ENCODE peak calls at places on chromosome 6, in five cellular contexts. D is upper lobe of left lung, M is GM12891, T is K562, N is GM12878. E is an unnamed sample.

GRCh38 chr6:144215402-144215931 is 65.2 kb downstream of the STX11 start:
- DNase-seq in D (peak), M (peak), T (peak), N (peak), E (peak)

GRCh38 chr6:127300411-127300810 is 33.7 kb downstream of the RNF146 start:
- DNase-seq in D (no peak), M (no peak), T (no peak), N (no peak), E (no peak)

GRCh38 chr6:46400898-46401297 is 90.4 kb downstream of the RCAN2 start:
- DNase-seq in D (no peak), M (no peak), T (no peak), N (no peak), E (no peak)

GRCh38 chr6:104019075-104019474 is 840.6 kb downstream of the HACE1 start:
- DNase-seq in D (no peak), M (no peak), T (no peak), N (no peak), E (no peak)

GRCh38 chr6:16316741-16317251 is 78.4 kb downstream of the GMPR start:
- DNase-seq in D (no peak), M (no peak), T (peak), N (no peak), E (no peak)

GRCh38 chr6:5287966-5288297 is 26.6 kb downstream of the FARS2 start:
- DNase-seq in D (no peak), M (no peak), T (no peak), N (no peak), E (no peak)

GRCh38 chr6:43078651-43079050 is 2.5 kb downstream of the PTK7 start:
- DNase-seq in D (no peak), M (no peak), T (no peak), N (no peak), E (no peak)

GRCh38 chr6:25334793-25335192 is 55.6 kb downstream of the CARMIL1 start:
- DNase-seq in D (no peak), M (no peak), T (no peak), N (no peak), E (no peak)

DNA sequence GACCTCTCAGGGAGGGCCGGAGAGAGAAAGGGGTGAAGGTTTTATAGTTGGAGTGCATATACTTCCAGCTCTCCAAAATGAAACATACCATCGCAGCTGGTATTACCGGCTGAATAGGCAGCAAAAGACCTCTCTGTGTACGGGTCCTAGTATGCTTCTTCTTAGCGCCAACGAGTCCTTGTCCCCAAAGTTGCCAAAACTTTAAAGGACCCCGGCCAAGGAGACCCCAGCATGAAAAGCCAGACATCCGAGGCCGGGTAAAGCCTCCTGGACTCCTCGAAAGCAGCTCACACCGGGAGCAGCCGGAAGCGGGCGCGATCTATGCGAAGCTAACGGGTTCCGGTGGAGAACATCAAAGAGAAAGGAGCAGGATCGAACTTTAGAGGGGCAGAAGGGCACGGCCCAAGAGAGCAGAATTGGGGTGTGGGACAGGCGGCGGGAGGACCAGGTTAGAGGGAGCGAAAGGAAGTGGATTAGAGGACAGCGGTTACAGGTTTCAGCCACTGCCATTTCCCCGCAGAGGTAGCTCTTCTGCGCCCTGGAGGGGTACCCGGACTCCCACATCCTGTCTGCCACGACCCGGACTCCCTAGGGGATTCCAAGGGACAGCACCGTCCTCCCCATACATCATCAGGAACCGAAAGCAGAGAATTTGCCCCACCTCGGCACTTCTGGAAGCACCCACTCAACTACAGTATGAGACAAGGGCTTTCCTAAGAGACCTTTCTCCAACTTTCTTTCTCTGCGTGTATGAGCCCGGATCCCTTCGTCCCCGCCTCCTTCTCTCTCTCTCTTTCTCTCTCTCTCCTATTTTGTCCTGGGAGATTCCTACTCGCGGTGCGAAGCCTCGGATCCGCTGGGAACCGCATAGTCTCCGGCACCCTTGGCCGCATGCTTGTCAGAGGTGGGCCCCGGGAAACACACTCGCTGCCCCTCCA is 602 bp upstream of the VGLL2 start:
- DNase-seq in D (no peak), M (no peak), T (no peak), N (no peak), E (no peak)
- TF ChIP-seq POLR2AphosphoS5 in D (peak), M (no peak), T (no peak), N (no peak), E (no peak)

DNA sequence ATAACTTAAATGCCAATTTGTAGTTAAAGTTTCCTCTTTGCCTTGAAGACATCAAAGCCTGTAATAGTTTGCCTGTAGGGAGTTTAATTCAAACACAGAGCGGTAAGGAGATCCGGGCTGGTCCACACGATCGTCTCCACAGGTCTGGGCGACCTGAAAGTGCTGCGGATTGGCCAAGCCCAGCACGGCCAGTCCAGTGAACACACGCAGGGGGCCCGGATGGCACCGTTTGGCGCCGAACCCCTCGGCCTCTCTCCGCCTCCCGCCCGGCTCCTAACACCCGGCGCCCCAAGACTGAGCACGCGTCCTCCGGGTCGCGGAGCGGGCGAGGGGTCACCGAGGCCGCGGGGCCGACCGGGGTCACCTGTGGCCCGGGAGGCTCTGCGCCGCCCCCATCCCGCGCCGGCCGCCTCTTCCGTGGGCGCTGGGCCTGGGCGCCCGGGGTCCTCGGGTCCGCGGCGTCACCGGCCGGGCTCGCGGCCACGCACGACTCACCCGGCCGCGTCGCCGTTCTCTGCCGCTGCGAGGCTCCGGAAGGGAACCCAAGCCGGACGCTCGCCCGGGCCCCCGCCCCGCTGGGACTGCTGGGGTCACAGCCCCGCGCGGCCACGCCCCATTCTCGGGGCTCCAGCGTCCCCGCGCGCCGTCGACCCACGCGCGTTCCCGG is 481 bp downstream of the SERPINB6 start:
- DNase-seq in D (peak), M (no peak), T (peak), N (no peak), E (peak)
- TF ChIP-seq POLR2A in D (peak), M (no peak), T (no peak), N (no peak), E (no peak)

GRCh38 chr6:26520840-26521484 is 17.2 kb upstream of the HMGN4 start:
- DNase-seq in D (peak), M (peak), T (peak), N (no peak), E (peak)

GRCh38 chr6:26519359-26519758 is 18.8 kb upstream of the HMGN4 start:
- DNase-seq in D (no peak), M (no peak), T (no peak), N (no peak), E (no peak)

GRCh38 chr6:26524722-26525360 is 13.3 kb upstream of the HMGN4 start:
- DNase-seq in D (no peak), M (no peak), T (no peak), N (no peak), E (no peak)

GRCh38 chr6:26520088-26520839 is 17.9 kb upstream of the HMGN4 start:
- DNase-seq in D (no peak), M (no peak), T (no peak), N (no peak), E (no peak)

DNA sequence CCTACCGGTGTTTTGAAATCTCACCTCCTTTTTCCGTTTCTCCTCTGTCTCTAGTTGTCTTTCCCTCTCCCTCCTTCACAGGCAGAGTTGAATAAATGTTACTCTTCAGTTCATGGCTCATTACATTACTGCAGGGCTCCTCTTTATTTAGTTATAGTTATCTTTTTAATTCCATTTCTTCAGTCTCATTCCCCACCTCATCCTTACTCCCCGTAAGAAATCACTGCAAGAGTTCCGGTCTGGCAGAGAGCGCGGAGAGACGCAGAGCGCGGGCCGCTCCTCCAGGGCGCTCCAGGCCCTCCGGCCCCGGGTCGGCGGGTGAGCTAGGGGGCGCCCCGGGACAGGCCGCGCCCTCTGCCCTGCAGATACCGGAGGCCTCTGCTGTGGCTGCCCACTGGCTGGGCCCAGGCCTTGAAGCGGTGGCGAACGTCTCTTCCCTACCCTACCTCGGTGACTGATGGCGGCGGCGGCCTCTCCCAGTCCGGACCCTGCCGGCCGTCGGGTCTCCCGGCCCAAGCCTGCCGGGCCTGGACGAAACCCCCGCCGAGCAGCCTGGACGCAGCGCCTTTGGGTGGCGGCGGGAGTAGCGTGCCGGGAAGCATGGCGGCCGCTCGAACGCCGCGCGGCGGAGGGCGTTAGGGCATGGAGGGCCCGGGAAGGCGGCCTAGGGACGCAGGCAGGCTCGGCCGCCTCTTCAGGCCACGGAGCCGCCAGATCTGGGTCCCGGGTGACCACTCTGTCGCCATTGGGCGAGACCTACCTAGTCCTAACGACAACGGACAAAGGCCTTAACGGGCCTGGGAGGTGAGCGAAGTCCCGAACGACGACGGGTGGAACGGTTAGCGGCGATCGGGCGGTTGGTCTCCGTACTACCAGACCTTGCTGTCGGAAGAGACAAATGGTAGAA is 16.4 kb upstream of the HMGN4 start:
- DNase-seq in D (peak), M (peak), T (peak), N (no peak), E (peak)
- TF ChIP-seq POLR2AphosphoS5 in D (peak), M (no peak), T (peak), N (peak), E (no peak)

GRCh38 chr6:13469688-13470087 is 17.7 kb downstream of the GFOD1 start:
- DNase-seq in D (no peak), M (no peak), T (no peak), N (no peak), E (no peak)

GRCh38 chr6:13471184-13471583 is 16.2 kb downstream of the GFOD1 start:
- DNase-seq in D (no peak), M (no peak), T (no peak), N (no peak), E (no peak)

GRCh38 chr6:13468839-13469238 is 18.6 kb downstream of the GFOD1 start:
- DNase-seq in D (no peak), M (no peak), T (no peak), N (no peak), E (no peak)

GRCh38 chr6:13472099-13472498 is 15.3 kb downstream of the GFOD1 start:
- DNase-seq in D (no peak), M (no peak), T (no peak), N (no peak), E (no peak)

DNA sequence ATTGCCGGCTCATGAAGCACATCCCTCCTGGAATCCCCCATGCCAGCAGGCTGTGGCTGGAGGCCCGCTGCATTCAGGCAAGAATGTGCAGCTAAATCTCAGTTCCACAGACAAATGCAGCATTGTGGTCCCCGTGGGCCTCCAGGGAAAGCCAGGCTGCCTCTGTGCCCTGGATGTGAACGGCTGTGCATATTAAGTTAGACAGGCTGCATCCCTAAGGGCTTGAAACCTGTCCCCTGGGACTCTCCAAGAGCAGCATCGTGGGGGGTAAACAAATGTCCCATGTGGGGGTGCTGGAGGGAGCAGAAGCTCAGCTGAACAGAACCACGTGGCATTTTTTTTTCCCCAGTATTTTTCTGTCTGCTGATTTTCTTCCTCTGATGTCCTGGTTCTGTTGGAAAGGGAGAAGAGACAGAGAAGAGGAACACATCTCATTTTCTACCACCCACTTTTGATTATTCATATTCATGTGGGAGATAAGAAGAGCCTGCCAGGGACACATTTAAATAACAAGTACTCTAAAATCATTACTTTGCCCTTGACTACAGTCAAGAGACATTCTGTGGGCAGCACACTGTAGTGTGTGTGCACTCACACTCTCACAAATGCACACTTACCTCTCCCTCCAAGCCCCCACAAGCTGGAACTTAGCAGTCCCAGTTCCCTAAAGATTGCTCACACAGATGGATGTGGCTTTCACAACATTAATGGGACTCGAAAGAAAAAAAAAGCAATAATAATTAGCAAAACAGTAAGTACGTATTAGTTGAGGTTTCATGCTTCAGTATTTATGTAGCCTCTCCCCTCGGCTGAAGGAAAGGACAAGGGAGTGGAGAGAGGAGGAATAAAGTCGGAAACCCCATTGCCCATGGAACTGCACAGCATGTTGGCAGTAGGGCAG is 16.9 kb downstream of the GFOD1 start:
- DNase-seq in D (no peak), M (no peak), T (no peak), N (no peak), E (no peak)
- TF ChIP-seq POLR2A in D (no peak), M (no peak), T (no peak), N (no peak), E (no peak)

GRCh38 chr6:8183266-8183665 is 80.9 kb upstream of the EEF1E1 start:
- DNase-seq in D (no peak), M (no peak), T (no peak), N (no peak), E (no peak)
- TF ChIP-seq POLR2AphosphoS5 in D (no peak), M (no peak), T (no peak), N (no peak), E (no peak)

GRCh38 chr6:169029861-169030260 is 223.8 kb downstream of the THBS2 start:
- DNase-seq in D (no peak), M (no peak), T (no peak), N (no peak), E (no peak)
- TF ChIP-seq POLR2A in D (no peak), M (no peak), T (no peak), N (no peak), E (no peak)

GRCh38 chr6:2872417-2873358 is 30.4 kb downstream of the SERPINB9 start:
- DNase-seq in D (no peak), M (no peak), T (no peak), N (no peak), E (no peak)
- TF ChIP-seq POLR2AphosphoS5 in D (no peak), M (no peak), T (no peak), N (no peak), E (no peak)

DNA sequence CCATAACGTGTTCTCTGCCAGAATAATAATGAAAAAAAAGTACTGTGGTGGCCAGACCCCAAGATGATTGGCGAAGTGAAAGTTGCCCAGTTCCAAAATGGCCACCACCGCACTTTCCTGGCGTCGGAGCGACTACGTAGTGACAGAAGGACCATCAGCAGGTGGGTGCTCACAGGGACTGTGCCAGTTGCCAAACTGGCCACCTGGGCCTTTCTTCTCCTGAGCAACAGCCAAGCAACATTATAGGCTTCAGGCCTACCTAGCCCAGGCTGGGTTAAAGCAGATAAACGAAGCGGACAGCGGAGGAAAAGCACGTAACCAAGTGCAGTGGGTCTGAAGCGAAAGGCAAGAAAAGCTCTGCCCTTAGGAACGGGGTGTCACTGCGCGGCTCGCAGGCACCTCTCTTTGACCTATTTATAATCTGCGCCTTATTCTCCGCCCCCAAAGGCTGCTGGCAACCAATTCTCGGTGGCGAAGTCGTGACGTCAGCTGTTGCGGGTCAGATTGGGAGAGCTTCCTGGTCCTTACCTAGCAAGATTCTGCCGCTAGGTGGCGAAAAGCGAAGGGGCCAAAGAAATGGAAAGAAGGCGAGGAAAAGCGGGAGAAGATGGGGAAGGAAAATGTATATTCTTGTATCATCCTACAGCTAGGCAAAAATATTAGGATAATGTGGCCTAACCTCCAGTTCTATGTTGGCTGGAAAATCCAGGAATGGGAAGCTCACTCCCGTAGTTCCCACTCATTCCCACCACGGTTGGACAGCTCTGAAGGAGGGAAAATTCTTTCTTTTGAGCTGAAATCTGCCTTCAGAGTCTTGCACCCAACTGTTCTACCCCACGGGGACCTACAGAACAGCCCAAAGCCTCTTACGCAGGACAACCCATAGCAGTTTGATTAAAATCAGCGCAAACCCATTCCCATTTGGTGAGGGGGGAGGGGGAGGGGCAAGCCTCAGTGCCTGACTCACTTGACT is 6.9 kb upstream of the MOG start:
- DNase-seq in D (no peak), M (peak), T (peak), N (peak), E (peak)
- TF ChIP-seq POLR2A in D (peak), M (peak), T (peak), N (peak), E (peak)

DNA sequence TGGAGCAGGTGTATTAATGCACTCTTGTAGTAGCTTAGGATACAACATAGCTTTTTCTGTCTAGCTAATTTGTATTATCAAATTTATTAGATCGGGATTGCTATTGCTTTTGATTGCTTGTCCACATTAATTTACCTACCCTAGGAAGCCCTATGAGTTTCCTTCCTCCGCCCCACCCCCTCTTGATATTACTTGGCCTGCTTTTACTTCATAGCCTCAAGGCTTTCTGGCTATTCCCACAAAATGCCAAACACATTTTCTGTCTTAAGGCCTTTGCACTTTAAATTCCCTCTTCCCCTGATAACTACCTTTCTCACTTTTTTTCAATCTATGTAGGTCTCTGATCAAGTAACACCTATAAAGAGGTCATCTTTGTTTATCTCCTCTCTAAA is 99.1 kb upstream of the PRSS16 start:
- DNase-seq in D (no peak), M (no peak), T (no peak), N (no peak), E (no peak)
- TF ChIP-seq POLR2AphosphoS5 in D (no peak), M (no peak), T (no peak), N (no peak), E (no peak)